ENCODE peak calls at places on chromosomes 6 and 20, in nine cellular contexts. One of them, this sample, is unnamed. For H3K4me1, the result is how much of the 10 kb centered on the place peaks cover.

GRCh38 chr6:42742116-42742894 is 3.6 kb downstream of the TBCC start:
- DNase-seq in A549: no peak
- DNase-seq in BE2C: peak
- DNase-seq in suprapubic skin: no peak
- DNase-seq in tibial artery: no peak
- DNase-seq in left lung: no peak
- DNase-seq in lower lobe of right lung: no peak
- DNase-seq in CD8-positive, alpha-beta T cell: no peak
- DNase-seq in adrenal gland: no peak
- DNase-seq in this sample: no peak

GRCh38 chr20:208937-209566 is 18.0 kb upstream of the DEFB129 start:
- DNase-seq in tibial artery: no peak
- DNase-seq in suprapubic skin: no peak
- DNase-seq in BE2C: peak
- DNase-seq in lower lobe of right lung: no peak
- DNase-seq in A549: peak
- DNase-seq in CD8-positive, alpha-beta T cell: no peak
- DNase-seq in left lung: no peak
- DNase-seq in adrenal gland: peak
- DNase-seq in this sample: no peak

GRCh38 chr6:157597461-157598312 is 216.7 kb downstream of the ZDHHC14 start:
- DNase-seq in left lung: no peak
- DNase-seq in BE2C: peak
- DNase-seq in A549: peak
- DNase-seq in adrenal gland: peak
- DNase-seq in tibial artery: no peak
- DNase-seq in lower lobe of right lung: no peak
- DNase-seq in suprapubic skin: no peak
- DNase-seq in CD8-positive, alpha-beta T cell: no peak
- DNase-seq in this sample: no peak

GRCh38 chr6:90286884-90287488 is 9.7 kb downstream of the BACH2 start:
- DNase-seq in left lung: no peak
- DNase-seq in A549: peak
- DNase-seq in suprapubic skin: no peak
- DNase-seq in tibial artery: no peak
- DNase-seq in lower lobe of right lung: no peak
- DNase-seq in BE2C: peak
- DNase-seq in CD8-positive, alpha-beta T cell: no peak
- DNase-seq in adrenal gland: peak
- DNase-seq in this sample: no peak

GRCh38 chr6:10071631-10072220 is 343.1 kb downstream of the TFAP2A start:
- DNase-seq in left lung: no peak
- DNase-seq in BE2C: no peak
- DNase-seq in tibial artery: no peak
- DNase-seq in lower lobe of right lung: no peak
- DNase-seq in adrenal gland: no peak
- DNase-seq in suprapubic skin: no peak
- DNase-seq in CD8-positive, alpha-beta T cell: no peak
- DNase-seq in A549: no peak
- DNase-seq in this sample: no peak

GRCh38 chr6:63790334-63790733 is 154.7 kb downstream of the PHF3 start:
- DNase-seq in adrenal gland: no peak
- DNase-seq in lower lobe of right lung: no peak
- DNase-seq in tibial artery: no peak
- DNase-seq in left lung: no peak
- DNase-seq in BE2C: no peak
- DNase-seq in CD8-positive, alpha-beta T cell: no peak
- DNase-seq in suprapubic skin: no peak
- DNase-seq in A549: no peak
- DNase-seq in this sample: no peak

GRCh38 chr6:474454-475185 is 83.1 kb downstream of the IRF4 start:
- DNase-seq in adrenal gland: no peak
- DNase-seq in left lung: peak
- DNase-seq in tibial artery: no peak
- DNase-seq in BE2C: no peak
- DNase-seq in suprapubic skin: no peak
- DNase-seq in A549: no peak
- DNase-seq in lower lobe of right lung: no peak
- DNase-seq in CD8-positive, alpha-beta T cell: peak
- DNase-seq in this sample: peak

GRCh38 chr6:26351544-26351953 is 13.4 kb upstream of the BTN3A2 start:
- DNase-seq in suprapubic skin: no peak
- DNase-seq in lower lobe of right lung: no peak
- DNase-seq in adrenal gland: no peak
- DNase-seq in left lung: no peak
- DNase-seq in BE2C: no peak
- DNase-seq in A549: peak
- DNase-seq in CD8-positive, alpha-beta T cell: no peak
- DNase-seq in tibial artery: no peak
- DNase-seq in this sample: no peak

GRCh38 chr6:56843476-56844349 is 111.2 kb upstream of the BEND6 start:
- DNase-seq in BE2C: peak
- DNase-seq in left lung: peak
- DNase-seq in tibial artery: peak
- DNase-seq in suprapubic skin: peak
- DNase-seq in CD8-positive, alpha-beta T cell: peak
- DNase-seq in lower lobe of right lung: peak
- DNase-seq in adrenal gland: peak
- DNase-seq in A549: peak
- DNase-seq in this sample: peak

GRCh38 chr6:168159503-168159902 is 80.5 kb upstream of the FRMD1 start:
- DNase-seq in CD8-positive, alpha-beta T cell: no peak
- DNase-seq in BE2C: no peak
- DNase-seq in suprapubic skin: peak
- DNase-seq in lower lobe of right lung: no peak
- DNase-seq in tibial artery: no peak
- DNase-seq in A549: no peak
- DNase-seq in left lung: no peak
- DNase-seq in adrenal gland: no peak
- DNase-seq in this sample: peak

GRCh38 chr6:37382954-37383353 is 29.2 kb downstream of the RNF8 start:
- DNase-seq in CD8-positive, alpha-beta T cell: no peak
- DNase-seq in A549: no peak
- DNase-seq in adrenal gland: no peak
- DNase-seq in lower lobe of right lung: no peak
- DNase-seq in BE2C: no peak
- DNase-seq in suprapubic skin: no peak
- DNase-seq in left lung: no peak
- DNase-seq in tibial artery: no peak
- DNase-seq in this sample: no peak

GRCh38 chr20:59804347-59804746 is 129.1 kb downstream of the SYCP2 start:
- DNase-seq in lower lobe of right lung: no peak
- DNase-seq in adrenal gland: no peak
- DNase-seq in suprapubic skin: no peak
- DNase-seq in left lung: no peak
- DNase-seq in tibial artery: no peak
- DNase-seq in BE2C: no peak
- DNase-seq in A549: no peak
- DNase-seq in CD8-positive, alpha-beta T cell: no peak
- DNase-seq in this sample: no peak

GRCh38 chr6:25014375-25014774 is 78.6 kb upstream of the RIPOR2 start:
- DNase-seq in adrenal gland: no peak
- DNase-seq in A549: no peak
- DNase-seq in lower lobe of right lung: no peak
- DNase-seq in suprapubic skin: no peak
- DNase-seq in left lung: no peak
- DNase-seq in tibial artery: no peak
- DNase-seq in BE2C: no peak
- DNase-seq in CD8-positive, alpha-beta T cell: no peak
- DNase-seq in this sample: no peak

GRCh38 chr6:25017486-25017885 is 81.7 kb upstream of the RIPOR2 start:
- DNase-seq in BE2C: no peak
- DNase-seq in lower lobe of right lung: no peak
- DNase-seq in A549: no peak
- DNase-seq in suprapubic skin: no peak
- DNase-seq in adrenal gland: no peak
- DNase-seq in left lung: no peak
- DNase-seq in CD8-positive, alpha-beta T cell: no peak
- DNase-seq in tibial artery: no peak
- DNase-seq in this sample: no peak

GRCh38 chr6:25017932-25018581 is 82.3 kb upstream of the RIPOR2 start:
- DNase-seq in left lung: peak
- DNase-seq in suprapubic skin: no peak
- DNase-seq in CD8-positive, alpha-beta T cell: peak
- DNase-seq in lower lobe of right lung: peak
- DNase-seq in tibial artery: no peak
- DNase-seq in BE2C: peak
- DNase-seq in A549: peak
- DNase-seq in adrenal gland: peak
- DNase-seq in this sample: peak

GRCh38 chr6:25014806-25015560 is 79.2 kb upstream of the RIPOR2 start:
- DNase-seq in A549: peak
- DNase-seq in tibial artery: no peak
- DNase-seq in CD8-positive, alpha-beta T cell: no peak
- DNase-seq in BE2C: peak
- DNase-seq in left lung: no peak
- DNase-seq in suprapubic skin: no peak
- DNase-seq in adrenal gland: no peak
- DNase-seq in lower lobe of right lung: no peak
- DNase-seq in this sample: peak

GRCh38 chr6:25016311-25016710 is 80.6 kb upstream of the RIPOR2 start:
- DNase-seq in tibial artery: no peak
- DNase-seq in BE2C: no peak
- DNase-seq in suprapubic skin: no peak
- DNase-seq in left lung: no peak
- DNase-seq in A549: no peak
- DNase-seq in adrenal gland: no peak
- DNase-seq in lower lobe of right lung: no peak
- DNase-seq in CD8-positive, alpha-beta T cell: no peak
- DNase-seq in this sample: no peak
- H3K4me1 ChIP-seq in tibial artery: under half
- H3K4me1 ChIP-seq in BE2C: under half
- H3K4me1 ChIP-seq in suprapubic skin: under half
- H3K4me1 ChIP-seq in left lung: under half
- H3K4me1 ChIP-seq in A549: under half
- H3K4me1 ChIP-seq in adrenal gland: under half
- H3K4me1 ChIP-seq in lower lobe of right lung: under half
- H3K4me1 ChIP-seq in CD8-positive, alpha-beta T cell: under half
- H3K4me1 ChIP-seq in this sample: under half

DNA sequence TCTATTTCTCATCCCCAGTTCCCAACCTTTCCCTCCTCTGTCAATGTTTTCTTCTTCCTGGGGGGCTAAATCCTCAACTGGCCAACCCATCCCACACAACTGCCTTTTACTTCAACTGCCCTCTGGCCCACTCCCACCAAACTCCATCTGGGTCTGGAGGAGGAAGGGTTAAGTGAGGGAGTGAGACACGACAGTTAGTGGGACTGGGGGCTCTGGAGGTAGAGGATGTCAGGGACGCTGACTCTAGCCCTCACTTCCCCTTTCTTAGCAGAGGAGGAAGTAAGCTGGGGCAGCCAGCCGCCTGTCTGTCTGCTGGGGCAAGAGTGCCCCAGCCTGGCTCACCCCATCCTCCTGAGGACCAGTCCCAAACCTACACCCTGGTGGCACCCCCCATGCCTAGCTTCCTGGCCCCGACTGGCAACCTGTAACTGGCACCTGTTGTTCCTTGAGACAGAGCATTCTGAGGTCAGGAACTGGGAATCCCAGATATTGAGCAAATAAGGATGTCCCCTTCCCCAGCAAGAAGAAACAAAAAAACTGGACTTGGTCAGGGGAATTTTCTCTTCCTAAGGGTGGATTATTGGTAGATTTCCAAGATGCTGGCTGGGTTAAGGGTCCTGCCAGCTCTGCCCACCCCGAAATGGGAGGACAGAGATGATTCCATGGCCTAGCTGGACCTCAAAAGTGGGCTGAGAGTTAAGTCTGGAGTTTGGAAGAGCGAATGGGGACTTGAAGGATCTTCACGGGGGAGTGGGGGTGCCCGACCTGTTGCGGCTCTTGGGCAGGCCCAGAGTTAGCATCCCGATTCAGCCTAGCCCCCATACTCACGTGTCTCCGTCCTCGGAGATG is 973 bp downstream of the NFKBIE start:
- DNase-seq in suprapubic skin: no peak
- DNase-seq in A549: no peak
- DNase-seq in left lung: peak
- DNase-seq in lower lobe of right lung: peak
- DNase-seq in tibial artery: no peak
- DNase-seq in adrenal gland: peak
- DNase-seq in CD8-positive, alpha-beta T cell: no peak
- DNase-seq in BE2C: no peak
- DNase-seq in this sample: no peak
- H3K4me1 ChIP-seq in suprapubic skin: under half
- H3K4me1 ChIP-seq in A549: under half
- H3K4me1 ChIP-seq in left lung: under half
- H3K4me1 ChIP-seq in lower lobe of right lung: under half
- H3K4me1 ChIP-seq in tibial artery: under half
- H3K4me1 ChIP-seq in adrenal gland: under half
- H3K4me1 ChIP-seq in CD8-positive, alpha-beta T cell: under half
- H3K4me1 ChIP-seq in BE2C: under half
- H3K4me1 ChIP-seq in this sample: under half

GRCh38 chr6:135048915-135049314 is 5.7 kb downstream of the HBS1L start:
- DNase-seq in BE2C: no peak
- DNase-seq in CD8-positive, alpha-beta T cell: no peak
- DNase-seq in suprapubic skin: no peak
- DNase-seq in lower lobe of right lung: no peak
- DNase-seq in adrenal gland: no peak
- DNase-seq in tibial artery: no peak
- DNase-seq in A549: no peak
- DNase-seq in left lung: no peak
- DNase-seq in this sample: no peak

GRCh38 chr6:135043854-135044253 is 10.8 kb downstream of the HBS1L start:
- DNase-seq in tibial artery: no peak
- DNase-seq in CD8-positive, alpha-beta T cell: no peak
- DNase-seq in adrenal gland: no peak
- DNase-seq in left lung: no peak
- DNase-seq in lower lobe of right lung: no peak
- DNase-seq in A549: no peak
- DNase-seq in BE2C: no peak
- DNase-seq in suprapubic skin: no peak
- DNase-seq in this sample: no peak

GRCh38 chr6:135044639-135045038 is 10.0 kb downstream of the HBS1L start:
- DNase-seq in lower lobe of right lung: no peak
- DNase-seq in suprapubic skin: no peak
- DNase-seq in CD8-positive, alpha-beta T cell: no peak
- DNase-seq in A549: no peak
- DNase-seq in adrenal gland: no peak
- DNase-seq in tibial artery: no peak
- DNase-seq in left lung: no peak
- DNase-seq in BE2C: no peak
- DNase-seq in this sample: no peak

GRCh38 chr6:135046912-135047311 is 7.7 kb downstream of the HBS1L start:
- DNase-seq in left lung: no peak
- DNase-seq in CD8-positive, alpha-beta T cell: no peak
- DNase-seq in lower lobe of right lung: no peak
- DNase-seq in BE2C: no peak
- DNase-seq in suprapubic skin: no peak
- DNase-seq in A549: no peak
- DNase-seq in adrenal gland: no peak
- DNase-seq in tibial artery: no peak
- DNase-seq in this sample: no peak

GRCh38 chr6:135047324-135047723 is 7.3 kb downstream of the HBS1L start:
- DNase-seq in left lung: no peak
- DNase-seq in tibial artery: no peak
- DNase-seq in CD8-positive, alpha-beta T cell: no peak
- DNase-seq in adrenal gland: no peak
- DNase-seq in A549: no peak
- DNase-seq in lower lobe of right lung: no peak
- DNase-seq in suprapubic skin: no peak
- DNase-seq in BE2C: no peak
- DNase-seq in this sample: no peak
- H3K4me1 ChIP-seq in left lung: under half
- H3K4me1 ChIP-seq in tibial artery: under half
- H3K4me1 ChIP-seq in CD8-positive, alpha-beta T cell: under half
- H3K4me1 ChIP-seq in adrenal gland: under half
- H3K4me1 ChIP-seq in A549: under half
- H3K4me1 ChIP-seq in lower lobe of right lung: under half
- H3K4me1 ChIP-seq in suprapubic skin: under half
- H3K4me1 ChIP-seq in BE2C: under half
- H3K4me1 ChIP-seq in this sample: under half

GRCh38 chr6:106564476-106564875 is 64.8 kb downstream of the RTN4IP1 start:
- DNase-seq in tibial artery: no peak
- DNase-seq in left lung: no peak
- DNase-seq in CD8-positive, alpha-beta T cell: no peak
- DNase-seq in adrenal gland: no peak
- DNase-seq in suprapubic skin: no peak
- DNase-seq in lower lobe of right lung: no peak
- DNase-seq in BE2C: no peak
- DNase-seq in A549: no peak
- DNase-seq in this sample: no peak
- H3K4me1 ChIP-seq in tibial artery: under half
- H3K4me1 ChIP-seq in left lung: under half
- H3K4me1 ChIP-seq in CD8-positive, alpha-beta T cell: under half
- H3K4me1 ChIP-seq in adrenal gland: under half
- H3K4me1 ChIP-seq in suprapubic skin: under half
- H3K4me1 ChIP-seq in lower lobe of right lung: under half
- H3K4me1 ChIP-seq in BE2C: under half
- H3K4me1 ChIP-seq in A549: under half
- H3K4me1 ChIP-seq in this sample: under half